ENCODE peak calls at places on chromosomes 5 and 9, in four cellular contexts. M is A549, J is fibroblast of mammary gland, I is mesendoderm. T is an unnamed sample.

GRCh38 chr5:150211156-150212030 is 21.5 kb downstream of the SLC6A7 start:
- DNase-seq in M (no peak), J (no peak), I (peak), T (no peak)

GRCh38 chr5:52554297-52554696 is 233.4 kb upstream of the ITGA1 start:
- DNase-seq in J (no peak), I (no peak), M (no peak), T (no peak)

GRCh38 chr5:180137401-180138213 is 66.0 kb upstream of the RNF130 start:
- DNase-seq in I (no peak), M (no peak), J (no peak), T (no peak)

GRCh38 chr9:135533674-135534073 is 12.3 kb upstream of the OBP2A start:
- DNase-seq in M (no peak), I (no peak), J (no peak), T (no peak)

GRCh38 chr5:10702040-10702629 is 58.9 kb downstream of the DAP start:
- DNase-seq in M (no peak), I (no peak), J (peak), T (peak)

GRCh38 chr5:32443541-32444190 is 874 bp downstream of the ZFR start:
- DNase-seq in M (peak), I (peak), J (peak), T (peak)

GRCh38 chr5:172148381-172148780 is 39.6 kb downstream of the STK10 start:
- DNase-seq in J (no peak), M (no peak), I (no peak), T (no peak)

GRCh38 chr9:136687721-136688223 is 515 bp upstream of the AGPAT2 start:
- DNase-seq in M (no peak), I (no peak), J (no peak), T (no peak)

GRCh38 chr9:3662671-3663070 is 136.9 kb upstream of the RFX3 start:
- DNase-seq in M (no peak), I (no peak), J (peak), T (peak)

GRCh38 chr9:133194597-133194996 is 14.5 kb downstream of the OBP2B start:
- DNase-seq in I (no peak), J (no peak), M (no peak), T (no peak)

GRCh38 chr5:485943-486491 is 38.2 kb downstream of the SLC9A3 start:
- DNase-seq in M (no peak), J (no peak), I (no peak), T (no peak)

GRCh38 chr9:97046228-97046627 is 7.3 kb upstream of the CTSV start:
- DNase-seq in M (peak), J (peak), I (peak), T (no peak)

GRCh38 chr9:137454506-137455360 is 4.4 kb downstream of the NSMF start:
- DNase-seq in J (peak), M (no peak), I (peak), T (no peak)

GRCh38 chr9:69715096-69715495 is 42.9 kb upstream of the APBA1 start:
- DNase-seq in J (no peak), I (no peak), M (no peak), T (no peak)

GRCh38 chr5:111415053-111415452 is 97.3 kb downstream of the STARD4 start:
- DNase-seq in M (no peak), J (no peak), I (no peak), T (no peak)

GRCh38 chr5:141516648-141517025 is 27.8 kb downstream of the PCDHGC5 start:
- DNase-seq in M (no peak), J (peak), I (no peak), T (no peak)

GRCh38 chr9:126915281-126915816 is 767 bp downstream of the RALGPS1 start:
- DNase-seq in I (peak), M (no peak), J (no peak), T (no peak)

GRCh38 chr9:114099523-114100270 is 605 bp upstream of the KIF12 start:
- DNase-seq in J (no peak), I (no peak), M (no peak), T (no peak)

GRCh38 chr9:86519216-86519615 is 165.0 kb upstream of the TUT7 start:
- DNase-seq in M (no peak), J (no peak), I (no peak), T (no peak)

GRCh38 chr5:132526974-132527564 is 16.3 kb downstream of the IL5 start:
- DNase-seq in I (no peak), J (peak), M (no peak), T (no peak)
- H3K4me3 ChIP-seq in I (no peak), J (no peak), M (no peak), T (no peak)

DNA sequence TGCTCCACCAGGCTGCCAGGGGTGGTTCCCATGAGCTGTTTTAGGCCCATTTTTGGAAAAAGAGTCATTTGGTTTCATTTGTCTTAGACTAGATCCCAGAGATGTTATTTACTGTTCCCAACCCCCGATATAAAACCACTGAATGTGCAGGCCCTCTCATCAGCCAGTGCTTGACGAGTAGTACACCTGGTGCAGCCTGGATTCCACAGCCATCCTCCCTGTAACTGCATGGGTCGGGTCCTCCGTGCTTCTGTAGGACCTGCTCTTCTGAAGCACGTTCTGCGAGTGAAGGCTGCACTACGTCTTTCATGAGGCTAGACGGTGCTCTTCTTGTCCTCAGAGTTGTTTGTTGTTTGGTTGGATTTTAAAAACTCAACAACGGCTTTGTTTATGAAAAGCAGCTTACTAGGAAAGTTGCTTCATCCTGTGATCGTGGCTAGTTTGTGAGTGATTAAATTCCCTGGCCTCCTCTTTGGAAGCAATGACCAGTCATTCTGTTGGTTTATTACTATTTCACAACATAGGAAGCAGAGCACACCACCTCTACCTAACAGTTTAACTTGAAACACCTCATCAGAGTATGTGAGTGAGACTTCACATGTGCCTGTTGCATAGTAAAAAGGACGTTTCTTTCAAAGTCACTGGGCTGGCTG is 135.2 kb downstream of the AOPEP start:
- DNase-seq in M (peak), I (no peak), J (peak), T (no peak)
- H3K4me3 ChIP-seq in M (no peak), I (no peak), J (no peak), T (no peak)

GRCh38 chr5:109706065-109706464 is 16.3 kb downstream of the MAN2A1 start:
- DNase-seq in M (no peak), I (no peak), J (peak), T (no peak)
- H3K4me3 ChIP-seq in M (no peak), I (no peak), J (no peak), T (no peak)

DNA sequence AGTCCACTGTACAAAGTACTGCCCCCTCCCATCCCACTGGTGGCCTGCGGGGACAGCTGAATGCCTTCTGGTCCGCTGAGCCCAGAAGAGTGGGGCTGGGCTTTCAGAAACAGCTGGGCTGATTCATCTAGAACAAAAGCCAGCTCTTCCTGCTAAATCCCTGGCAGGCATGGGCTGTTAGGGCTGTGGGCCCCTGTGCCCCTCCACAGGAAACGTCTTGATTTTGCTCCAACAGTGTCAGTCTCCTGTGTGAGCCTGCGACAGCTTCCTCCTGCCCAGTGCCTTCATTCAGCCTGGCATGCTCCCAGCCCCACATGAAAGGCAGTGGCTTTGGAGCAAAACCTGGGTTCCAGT is 6.9 kb upstream of the GSN start:
- DNase-seq in J (peak), I (no peak), M (no peak), T (no peak)
- H3K4me3 ChIP-seq in J (no peak), I (no peak), M (no peak), T (no peak)

DNA sequence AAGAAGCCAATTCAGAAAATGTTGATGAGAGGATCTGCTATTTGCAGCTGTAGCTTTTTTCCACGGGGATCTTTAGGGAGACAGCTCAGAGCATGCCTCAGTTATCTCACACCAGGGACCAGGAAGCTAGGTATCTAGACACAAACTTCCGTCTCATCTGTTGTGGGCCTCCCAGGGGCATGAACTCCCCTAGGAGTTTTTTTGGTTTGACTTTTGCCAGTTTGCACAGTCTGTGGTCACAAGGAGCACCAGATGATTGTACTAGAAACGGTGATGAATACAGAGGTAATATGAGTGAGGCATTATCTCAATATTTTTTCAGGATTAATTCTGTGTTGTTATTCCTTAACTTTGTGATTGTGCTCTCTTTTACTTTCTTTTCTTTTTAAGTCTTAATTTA is 533.2 kb upstream of the SEMA6A start:
- DNase-seq in J (no peak), I (peak), M (no peak), T (no peak)
- H3K4me3 ChIP-seq in J (no peak), I (no peak), M (no peak), T (no peak)

GRCh38 chr9:26261503-26262330 is 583.5 kb upstream of the TUSC1 start:
- DNase-seq in M (peak), J (peak), I (peak), T (peak)
- H3K4me3 ChIP-seq in M (no peak), J (no peak), I (no peak), T (no peak)

GRCh38 chr9:115126406-115126805 is 8.4 kb upstream of the TNC start:
- DNase-seq in J (no peak), I (peak), M (no peak), T (no peak)
- H3K4me3 ChIP-seq in J (no peak), I (no peak), M (no peak), T (no peak)

T was measured in brain microvascular endothelial cell.